ENCODE peak calls at places on chromosomes 12 and 14, in eight cellular contexts. One of them, this sample, is unnamed.

GRCh38 chr14:104299993-104300761 is 161.8 kb downstream of the KIF26A start:
- DNase-seq in GM12878: no peak
- DNase-seq in NB4: no peak
- DNase-seq in HCT116: no peak
- DNase-seq in endothelial cell of umbilical vein: peak; percentile 51
- DNase-seq in A549: no peak
- DNase-seq in K562: no peak
- DNase-seq in HepG2: no peak
- DNase-seq in this sample: no peak

GRCh38 chr12:115166698-115167315 is 482.8 kb upstream of the TBX3 start:
- DNase-seq in GM12878: no peak
- DNase-seq in NB4: no peak
- DNase-seq in HCT116: no peak
- DNase-seq in endothelial cell of umbilical vein: no peak
- DNase-seq in A549: peak; percentile 20
- DNase-seq in K562: no peak
- DNase-seq in HepG2: peak; percentile 18
- DNase-seq in this sample: no peak

GRCh38 chr12:113152835-113153814 is 3.6 kb downstream of the CFAP73 start:
- DNase-seq in GM12878: no peak
- DNase-seq in NB4: peak; percentile 90
- DNase-seq in HCT116: peak; percentile 54
- DNase-seq in endothelial cell of umbilical vein: peak; percentile 63
- DNase-seq in A549: peak; percentile 90
- DNase-seq in K562: peak; percentile 83
- DNase-seq in HepG2: peak; percentile 55
- DNase-seq in this sample: peak; percentile 72

GRCh38 chr12:114013601-114014345 is 47.6 kb upstream of the RBM19 start:
- DNase-seq in GM12878: no peak
- DNase-seq in NB4: peak; percentile 59
- DNase-seq in HCT116: peak; percentile 31
- DNase-seq in endothelial cell of umbilical vein: no peak
- DNase-seq in A549: peak; percentile 47
- DNase-seq in K562: peak; percentile 14
- DNase-seq in HepG2: peak; percentile 39
- DNase-seq in this sample: peak; percentile 52

GRCh38 chr12:92538970-92539749 is 163.6 kb upstream of the PLEKHG7 start:
- DNase-seq in GM12878: peak; percentile 93
- DNase-seq in NB4: peak; percentile 98
- DNase-seq in HCT116: peak; percentile 47
- DNase-seq in endothelial cell of umbilical vein: peak; percentile 95
- DNase-seq in A549: peak; percentile 58
- DNase-seq in K562: peak; percentile 19
- DNase-seq in HepG2: no peak
- DNase-seq in this sample: no peak

GRCh38 chr12:101021911-101022388 is 188.1 kb downstream of the SLC5A8 start:
- DNase-seq in GM12878: no peak
- DNase-seq in NB4: peak; percentile 26
- DNase-seq in HCT116: peak; percentile 70
- DNase-seq in endothelial cell of umbilical vein: peak; percentile 76
- DNase-seq in A549: peak; percentile 35
- DNase-seq in K562: no peak
- DNase-seq in HepG2: peak; percentile 5
- DNase-seq in this sample: no peak

GRCh38 chr14:75174066-75174465 is 2.3 kb downstream of the TMED10 start:
- DNase-seq in GM12878: no peak
- DNase-seq in NB4: no peak
- DNase-seq in HCT116: no peak
- DNase-seq in endothelial cell of umbilical vein: no peak
- DNase-seq in A549: no peak
- DNase-seq in K562: no peak
- DNase-seq in HepG2: no peak
- DNase-seq in this sample: no peak

GRCh38 chr14:23465261-23465660 is 4.2 kb upstream of the NGDN start:
- DNase-seq in GM12878: no peak
- DNase-seq in NB4: no peak
- DNase-seq in HCT116: no peak
- DNase-seq in endothelial cell of umbilical vein: no peak
- DNase-seq in A549: no peak
- DNase-seq in K562: no peak
- DNase-seq in HepG2: no peak
- DNase-seq in this sample: no peak

GRCh38 chr14:31934767-31935266 is 142.3 kb upstream of the ARHGAP5 start:
- DNase-seq in GM12878: no peak
- DNase-seq in NB4: peak; percentile 40
- DNase-seq in HCT116: peak; percentile 58
- DNase-seq in endothelial cell of umbilical vein: peak; percentile 53
- DNase-seq in A549: peak; percentile 87
- DNase-seq in K562: peak; percentile 34
- DNase-seq in HepG2: peak; percentile 90
- DNase-seq in this sample: peak; percentile 51

DNA sequence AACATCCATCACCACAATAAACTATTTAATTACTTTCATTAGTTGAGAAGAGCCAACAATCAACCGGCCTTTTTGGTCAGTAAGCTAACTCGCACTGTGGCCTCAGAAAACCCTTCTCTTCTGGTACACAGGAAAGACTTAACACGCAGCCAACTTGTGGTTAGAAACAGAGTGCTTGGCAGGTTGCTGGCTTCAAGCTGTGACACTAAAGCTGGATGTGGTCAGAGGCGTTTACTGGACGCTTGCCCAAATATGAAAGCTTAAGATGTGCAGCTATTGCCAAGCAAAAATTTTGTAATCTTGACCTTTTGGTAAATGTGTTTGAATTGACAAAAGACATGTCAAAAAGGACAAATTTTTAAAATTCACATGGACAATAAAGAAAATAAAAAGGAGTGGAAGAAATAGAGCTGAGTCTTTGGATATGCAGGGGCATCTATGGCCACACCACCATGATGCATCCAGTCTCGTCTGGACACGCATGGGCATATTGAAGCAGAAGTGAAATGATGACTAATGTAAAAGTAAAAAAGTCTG is 2.6 kb upstream of the KLRK1 start:
- DNase-seq in GM12878: peak; percentile 77
- DNase-seq in NB4: peak; percentile 95
- DNase-seq in HCT116: peak; percentile 79
- DNase-seq in endothelial cell of umbilical vein: no peak
- DNase-seq in A549: peak; percentile 69
- DNase-seq in K562: peak; percentile 8
- DNase-seq in HepG2: no peak
- DNase-seq in this sample: no peak
- TF ChIP-seq MAX in GM12878: no peak
- TF ChIP-seq MAX in NB4: peak; percentile 8
- TF ChIP-seq MAX in HCT116: peak; percentile 47
- TF ChIP-seq MAX in endothelial cell of umbilical vein: no peak
- TF ChIP-seq MAX in A549: no peak
- TF ChIP-seq MAX in K562: no peak
- TF ChIP-seq MAX in HepG2: no peak
- TF ChIP-seq MAX in this sample: no peak

GRCh38 chr14:96461950-96462798 is 40.0 kb upstream of the PAPOLA start:
- DNase-seq in GM12878: no peak
- DNase-seq in NB4: no peak
- DNase-seq in HCT116: no peak
- DNase-seq in endothelial cell of umbilical vein: no peak
- DNase-seq in A549: no peak
- DNase-seq in K562: no peak
- DNase-seq in HepG2: peak; percentile 90
- DNase-seq in this sample: no peak
- TF ChIP-seq MAX in GM12878: no peak
- TF ChIP-seq MAX in NB4: no peak
- TF ChIP-seq MAX in HCT116: no peak
- TF ChIP-seq MAX in endothelial cell of umbilical vein: no peak
- TF ChIP-seq MAX in A549: no peak
- TF ChIP-seq MAX in K562: no peak
- TF ChIP-seq MAX in HepG2: peak; percentile 61
- TF ChIP-seq MAX in this sample: no peak

DNA sequence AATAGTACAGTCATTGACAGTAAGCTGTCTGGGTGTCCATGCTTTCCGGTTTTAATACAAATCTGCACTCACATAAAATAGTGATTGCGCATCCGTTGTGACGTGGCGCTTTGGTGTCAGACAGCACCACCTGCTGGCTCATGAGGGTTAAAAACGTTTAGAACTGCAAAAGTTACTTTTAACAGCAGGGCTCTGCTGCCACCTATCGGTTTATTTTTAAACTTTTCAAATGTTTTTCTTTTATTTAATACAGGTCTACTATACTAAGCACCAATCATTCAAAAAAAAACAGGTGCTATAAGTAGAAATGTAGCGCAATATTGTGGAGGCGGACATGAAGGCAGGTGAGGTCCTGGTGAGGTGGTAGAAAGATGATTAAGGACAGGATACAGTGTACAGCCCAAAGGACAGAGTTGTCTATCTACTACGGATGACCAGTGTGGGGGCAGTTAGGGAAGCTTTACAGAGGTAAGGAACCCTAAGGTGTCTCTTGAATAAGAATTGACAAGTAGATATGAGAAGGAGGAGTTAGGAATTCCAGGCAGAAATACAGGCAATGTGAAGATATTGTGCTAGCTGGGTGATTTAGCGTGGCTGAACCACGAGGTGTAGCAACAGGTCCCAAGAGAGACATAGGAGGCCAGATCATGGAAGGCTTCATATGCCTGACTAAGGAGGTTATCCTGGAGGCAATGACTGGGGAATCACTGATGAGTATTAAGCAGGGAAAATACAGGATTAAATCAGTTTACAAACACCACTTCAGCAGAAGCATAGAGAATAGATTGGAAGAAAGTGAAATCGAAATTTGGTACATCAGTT is 91.5 kb upstream of the PRB2 start:
- DNase-seq in GM12878: peak; percentile 43
- DNase-seq in NB4: peak; percentile 85
- DNase-seq in HCT116: peak; percentile 83
- DNase-seq in endothelial cell of umbilical vein: peak; percentile 83
- DNase-seq in A549: peak; percentile 90
- DNase-seq in K562: peak; percentile 64
- DNase-seq in HepG2: peak; percentile 79
- DNase-seq in this sample: peak; percentile 69
- TF ChIP-seq MAX in GM12878: no peak
- TF ChIP-seq MAX in NB4: peak; percentile 37
- TF ChIP-seq MAX in HCT116: no peak
- TF ChIP-seq MAX in endothelial cell of umbilical vein: no peak
- TF ChIP-seq MAX in A549: no peak
- TF ChIP-seq MAX in K562: no peak
- TF ChIP-seq MAX in HepG2: no peak
- TF ChIP-seq MAX in this sample: no peak

DNA sequence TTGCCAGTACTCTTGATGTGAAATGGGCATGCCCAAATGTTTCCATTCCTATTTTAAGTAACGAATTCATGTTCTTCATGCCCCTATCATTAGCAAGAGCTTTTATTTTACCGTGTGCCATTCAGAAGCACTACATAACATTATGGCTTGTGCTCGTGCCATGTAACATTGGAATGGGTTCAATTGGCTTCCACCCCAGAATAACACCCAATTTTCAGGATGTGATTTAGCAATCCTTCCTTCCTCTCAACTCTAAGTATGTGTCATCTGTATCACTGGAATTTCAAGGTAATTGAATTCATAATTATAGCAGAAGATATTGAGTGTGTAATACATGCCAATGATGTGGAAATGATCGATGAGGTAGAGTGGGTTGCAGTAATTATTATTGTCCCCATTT is 145.8 kb upstream of the TMPO start:
- DNase-seq in GM12878: no peak
- DNase-seq in NB4: no peak
- DNase-seq in HCT116: no peak
- DNase-seq in endothelial cell of umbilical vein: peak; percentile 40
- DNase-seq in A549: no peak
- DNase-seq in K562: no peak
- DNase-seq in HepG2: no peak
- DNase-seq in this sample: no peak
- TF ChIP-seq MAX in GM12878: no peak
- TF ChIP-seq MAX in NB4: no peak
- TF ChIP-seq MAX in HCT116: no peak
- TF ChIP-seq MAX in endothelial cell of umbilical vein: no peak
- TF ChIP-seq MAX in A549: no peak
- TF ChIP-seq MAX in K562: no peak
- TF ChIP-seq MAX in HepG2: no peak
- TF ChIP-seq MAX in this sample: no peak

GRCh38 chr14:93921001-93921797 is 5.9 kb upstream of the FAM181A start:
- DNase-seq in GM12878: no peak
- DNase-seq in NB4: no peak
- DNase-seq in HCT116: no peak
- DNase-seq in endothelial cell of umbilical vein: no peak
- DNase-seq in A549: no peak
- DNase-seq in K562: no peak
- DNase-seq in HepG2: no peak
- DNase-seq in this sample: no peak
- TF ChIP-seq MAX in GM12878: no peak
- TF ChIP-seq MAX in NB4: no peak
- TF ChIP-seq MAX in HCT116: no peak
- TF ChIP-seq MAX in endothelial cell of umbilical vein: no peak
- TF ChIP-seq MAX in A549: no peak
- TF ChIP-seq MAX in K562: no peak
- TF ChIP-seq MAX in HepG2: no peak
- TF ChIP-seq MAX in this sample: no peak

DNA sequence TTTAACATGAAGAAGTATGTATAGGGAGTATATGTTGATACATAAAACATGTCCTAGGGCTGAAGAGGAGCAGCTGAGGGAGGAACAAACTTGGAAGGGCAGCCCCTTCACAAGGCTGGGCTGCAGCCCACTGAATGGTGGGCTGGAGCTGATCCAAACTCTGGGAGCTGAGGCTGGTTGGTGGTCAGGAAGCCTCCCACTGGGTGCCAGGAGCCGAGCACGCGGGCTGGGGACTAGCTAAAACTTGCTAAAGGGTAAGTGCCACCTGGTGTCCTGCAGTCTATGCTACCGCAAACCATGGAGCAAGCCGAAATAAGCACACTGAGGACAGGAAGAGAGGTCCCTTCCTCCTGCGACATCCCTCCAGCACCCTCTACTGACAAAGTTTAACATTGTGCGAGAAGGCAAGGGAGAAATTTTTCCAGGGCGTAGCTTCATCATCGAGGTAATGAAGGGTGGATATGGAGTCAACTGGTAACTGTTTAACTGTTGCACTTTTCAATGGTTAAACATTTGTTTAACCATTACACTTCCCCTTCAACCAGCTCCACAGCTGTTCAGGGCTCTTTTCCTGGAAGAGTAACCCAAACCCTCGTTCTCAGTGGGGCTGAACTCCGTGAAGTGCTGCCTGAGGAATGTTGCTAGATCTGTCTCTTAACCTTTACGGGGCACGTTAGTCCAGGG is 42.2 kb downstream of the EGLN3 start:
- DNase-seq in GM12878: no peak
- DNase-seq in NB4: peak; percentile 3
- DNase-seq in HCT116: no peak
- DNase-seq in endothelial cell of umbilical vein: no peak
- DNase-seq in A549: peak; percentile 7
- DNase-seq in K562: no peak
- DNase-seq in HepG2: peak; percentile 50
- DNase-seq in this sample: peak; percentile 26
- TF ChIP-seq MAX in GM12878: no peak
- TF ChIP-seq MAX in NB4: no peak
- TF ChIP-seq MAX in HCT116: no peak
- TF ChIP-seq MAX in endothelial cell of umbilical vein: no peak
- TF ChIP-seq MAX in A549: no peak
- TF ChIP-seq MAX in K562: no peak
- TF ChIP-seq MAX in HepG2: no peak
- TF ChIP-seq MAX in this sample: no peak

This sample was measured in WTC11.